ENCODE peak calls at places on chromosomes 3 and 15, in five cellular contexts. R is body of pancreas, W is A549, L is lower lobe of right lung, J is right lobe of liver. N is an unnamed sample.

GRCh38 chr3:11570789-11571495 is 72.8 kb downstream of the VGLL4 start:
- DNase-seq in W (no peak), L (no peak), J (no peak), R (no peak), N (no peak)

GRCh38 chr3:153633407-153633806 is 471.4 kb downstream of the RAP2B start:
- DNase-seq in J (no peak), W (no peak), R (no peak), L (no peak), N (no peak)

GRCh38 chr3:58391156-58391865 is 42.3 kb downstream of the PDHB start:
- DNase-seq in J (no peak), L (no peak), R (no peak), W (no peak), N (no peak)

GRCh38 chr3:125057186-125057850 is 1.5 kb upstream of the HEG1 start:
- DNase-seq in R (no peak), W (no peak), J (no peak), L (no peak), N (no peak)

GRCh38 chr3:130748981-130749380 is 2.4 kb upstream of the PIK3R4 start:
- DNase-seq in R (no peak), W (no peak), L (no peak), J (no peak), N (no peak)

GRCh38 chr3:71152892-71153265 is 430.6 kb downstream of the FOXP1 start:
- DNase-seq in R (no peak), J (peak; percentile 83), W (no peak), L (no peak), N (no peak)

GRCh38 chr15:65310431-65311137 is 6.1 kb downstream of the RNU5B-1 start:
- DNase-seq in W (no peak), L (peak; percentile 36), R (no peak), J (no peak), N (no peak)

GRCh38 chr3:14368146-14368545 is 34.3 kb upstream of the SLC6A6 start:
- DNase-seq in L (no peak), W (no peak), R (no peak), J (no peak), N (no peak)

GRCh38 chr15:68982976-68983550 is 31.4 kb upstream of the NOX5 start:
- DNase-seq in J (no peak), R (no peak), L (no peak), W (no peak), N (no peak)

GRCh38 chr3:138234401-138235179 is 47.5 kb downstream of the ARMC8 start:
- DNase-seq in W (no peak), J (no peak), L (no peak), R (no peak), N (no peak)

GRCh38 chr3:197408177-197408957 is 110.0 kb upstream of the DLG1 start:
- DNase-seq in L (no peak), J (no peak), R (no peak), W (no peak), N (no peak)

GRCh38 chr3:114519415-114519814 is 225.6 kb downstream of the TIGIT start:
- DNase-seq in L (peak; percentile 57), W (peak; percentile 4), R (peak; percentile 31), J (no peak), N (no peak)

GRCh38 chr15:39851505-39852082 is 68.5 kb downstream of the GPR176 start:
- DNase-seq in W (no peak), J (no peak), L (no peak), R (no peak), N (no peak)

GRCh38 chr3:87350367-87351199 is 74.2 kb upstream of the POU1F1 start:
- DNase-seq in J (no peak), L (no peak), W (peak; percentile 43), R (no peak), N (no peak)

GRCh38 chr3:86923071-86923476 is 67.9 kb downstream of the VGLL3 start:
- DNase-seq in R (no peak), W (no peak), J (no peak), L (no peak), N (no peak)

GRCh38 chr15:78620021-78620838 is 566 bp downstream of the CHRNA3 start:
- DNase-seq in R (no peak), L (no peak), W (peak; percentile 70), J (no peak), N (no peak)

GRCh38 chr3:65734382-65734781 is 304.3 kb downstream of the MAGI1 start:
- DNase-seq in W (no peak), L (no peak), R (no peak), J (no peak), N (no peak)

GRCh38 chr3:157429703-157430102 is 6.9 kb upstream of the PTX3 start:
- DNase-seq in R (no peak), L (no peak), J (no peak), W (no peak), N (no peak)

GRCh38 chr15:52786436-52787122 is 3.6 kb downstream of the ONECUT1 start:
- DNase-seq in W (no peak), J (peak; percentile 92), R (peak; percentile 52), L (no peak), N (no peak)

GRCh38 chr3:196867155-196867506 is 589 bp upstream of the SENP5 start:
- DNase-seq in W (no peak), R (no peak), L (no peak), J (no peak), N (no peak)

GRCh38 chr3:65761890-65762605 is 276.7 kb downstream of the MAGI1 start:
- DNase-seq in L (no peak), J (no peak), W (no peak), R (no peak), N (no peak)

GRCh38 chr3:124276863-124277515 is 285.1 kb upstream of the ROPN1 start:
- DNase-seq in J (no peak), R (no peak), L (no peak), W (no peak), N (no peak)

GRCh38 chr3:127585163-127585812 is 5.2 kb downstream of the TPRA1 start:
- DNase-seq in J (no peak), R (no peak), W (no peak), L (no peak), N (no peak)

GRCh38 chr3:166340604-166341003 is 503.4 kb upstream of the BCHE start:
- DNase-seq in L (no peak), J (no peak), W (no peak), R (no peak), N (no peak)

GRCh38 chr3:127104586-127104985 is 88.3 kb upstream of the PRR23E start:
- DNase-seq in R (no peak), L (no peak), J (peak; percentile 35), W (no peak), N (no peak)

GRCh38 chr15:84949043-84949442 is 32.6 kb upstream of the PDE8A start:
- DNase-seq in W (no peak), L (no peak), R (no peak), J (no peak), N (no peak)

GRCh38 chr3:42711491-42712343 is 9.1 kb upstream of the HHATL start:
- DNase-seq in L (no peak), J (peak; percentile 27), W (peak; percentile 20), R (no peak), N (no peak)

GRCh38 chr3:178182337-178182761 is 353.9 kb upstream of the KCNMB2 start:
- DNase-seq in L (no peak), J (no peak), W (no peak), R (peak; percentile 10), N (no peak)

GRCh38 chr15:62932436-62932835 is 110.1 kb upstream of the TPM1 start:
- DNase-seq in R (no peak), J (no peak), L (no peak), W (no peak), N (no peak)

GRCh38 chr3:34008836-34009479 is 210.5 kb downstream of the PDCD6IP start:
- DNase-seq in R (no peak), W (peak; percentile 68), L (no peak), J (no peak), N (no peak)

GRCh38 chr3:16140894-16141285 is 33.6 kb upstream of the GALNT15 start:
- DNase-seq in L (no peak), W (no peak), R (no peak), J (no peak), N (no peak)
- H3K9me3 ChIP-seq in L (no peaks in the 10 kb centered on the region), W (no peaks in the 10 kb centered on the region), R (no peaks in the 10 kb centered on the region), J (no peaks in the 10 kb centered on the region), N (no peaks in the 10 kb centered on the region)

DNA sequence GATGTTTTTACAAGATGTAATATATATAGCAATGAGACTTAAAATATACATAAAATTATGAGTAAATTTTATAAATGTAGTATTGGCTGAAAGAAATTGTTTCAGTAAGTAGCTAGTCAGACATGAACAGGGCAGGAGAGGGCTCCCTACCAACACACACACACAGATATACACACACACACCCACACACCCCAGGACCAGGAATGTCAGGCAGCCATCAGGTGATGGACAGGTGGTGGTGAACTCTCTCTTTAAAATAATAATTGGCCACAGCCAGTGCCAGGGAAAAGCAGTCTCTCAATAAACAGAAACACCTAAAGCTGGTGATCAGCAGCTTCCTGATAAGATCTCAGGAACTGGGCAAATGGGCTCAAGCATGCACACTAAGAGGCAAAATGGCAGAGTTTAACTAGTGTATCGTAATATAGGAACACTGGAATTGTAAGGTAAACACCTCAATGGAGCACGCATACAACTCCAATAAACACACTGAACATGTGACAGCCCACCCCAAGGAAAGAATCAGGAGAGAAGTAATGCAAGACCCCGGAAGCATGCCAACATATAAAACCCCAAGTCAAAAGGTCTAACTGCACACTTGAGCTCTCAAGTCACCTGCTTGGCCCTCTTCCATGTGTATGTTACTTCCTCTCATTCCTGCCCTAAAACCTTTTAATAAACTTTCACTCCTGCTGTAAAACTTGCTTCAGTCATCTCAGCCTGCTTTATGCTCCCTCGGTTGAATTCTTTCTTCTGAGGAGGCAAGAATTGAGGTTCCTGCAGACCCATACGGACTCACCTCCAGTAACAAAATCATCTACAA is 1034.1 kb upstream of the SEMA6D start:
- DNase-seq in J (no peak), L (no peak), W (no peak), R (no peak), N (no peak)
- H3K9me3 ChIP-seq in J (no peaks in the 10 kb centered on the region), L (no peaks in the 10 kb centered on the region), W (no peaks in the 10 kb centered on the region), R (no peaks in the 10 kb centered on the region), N (no peaks in the 10 kb centered on the region)

GRCh38 chr15:24976932-24977331 is 22.1 kb downstream of the SNRPN start:
- DNase-seq in R (no peak), J (no peak), W (no peak), L (no peak), N (no peak)

GRCh38 chr15:24977686-24978085 is 22.9 kb downstream of the SNRPN start:
- DNase-seq in R (no peak), J (no peak), W (no peak), L (no peak), N (no peak)

GRCh38 chr15:24966364-24967103 is 11.7 kb downstream of the SNRPN start:
- DNase-seq in L (no peak), J (no peak), R (no peak), W (no peak), N (no peak)

GRCh38 chr15:24971052-24971451 is 16.3 kb downstream of the SNRPN start:
- DNase-seq in R (no peak), L (no peak), W (no peak), J (no peak), N (no peak)

GRCh38 chr15:24971772-24972171 is 17.0 kb downstream of the SNRPN start:
- DNase-seq in W (no peak), J (no peak), L (no peak), R (no peak), N (no peak)
- H3K9me3 ChIP-seq in W (peaks cover 23% of the 10 kb centered on the region), J (no peaks in the 10 kb centered on the region), L (peaks cover 26% of the 10 kb centered on the region), R (no peaks in the 10 kb centered on the region), N (no peaks in the 10 kb centered on the region)

DNA sequence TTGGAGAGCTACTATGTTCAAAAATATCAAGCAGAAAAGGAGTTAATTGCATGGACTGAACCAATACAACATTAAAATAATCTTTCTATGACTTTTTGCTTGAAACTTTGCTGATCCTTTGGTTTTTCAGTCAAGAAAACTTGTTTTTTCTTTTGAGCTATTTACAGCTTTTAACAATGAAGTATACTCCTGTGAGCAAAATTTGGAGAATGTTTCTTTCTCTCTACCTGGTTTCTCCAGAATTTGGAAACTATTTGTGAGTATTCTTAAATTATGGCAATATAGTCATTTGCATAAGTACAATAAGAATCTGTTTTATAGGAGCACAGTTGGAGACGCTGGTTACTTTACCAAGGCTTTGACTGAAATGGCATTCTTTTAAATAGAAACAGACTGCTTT is 127.5 kb downstream of the PLCH1 start:
- DNase-seq in W (no peak), R (no peak), L (no peak), J (no peak), N (no peak)
- H3K9me3 ChIP-seq in W (no peaks in the 10 kb centered on the region), R (no peaks in the 10 kb centered on the region), L (peaks cover 12% of the 10 kb centered on the region), J (no peaks in the 10 kb centered on the region), N (no peaks in the 10 kb centered on the region)